ENCODE peak calls at places on chromosomes 16 and 17, in ten cellular contexts. One of them, this sample, is unnamed.

GRCh38 chr17:19728114-19728495 is 11.7 kb upstream of the SLC47A2 start:
- DNase-seq in stimulated activated CD8-positive, alpha-beta memory T cell treated with anti-CD3 and anti-CD28 coated beads, Interleukin-2, amount 100 ng/mL, for 1 hour: no peak
- DNase-seq in activated T-cell treated with anti-CD3 and anti-CD28 coated beads, Interleukin-2, amount 50 U/mL, for 4 hours: no peak
- DNase-seq in astrocyte: peak; percentile 33
- DNase-seq in activated T-helper 2 cell treated with anti-CD3 and anti-CD28 coated beads, Interferon-gamma antibody, Interleukin-2, Interleukin-4, amounts not matched to agents 10 μg/mL and 5 μg/mL and 100 μg/mL, durations not matched to agents 14 hours and 24 hours and 36 hours: no peak
- DNase-seq in RPMI8226: peak; percentile 90
- DNase-seq in activated gamma-delta T cell treated with Interleukin-2 at 50 U/mL for 16 hours: no peak
- DNase-seq in NCI-H2081 treated with DMSO at 0.1 percent for 48 hours: no peak
- DNase-seq in T follicular helper cell: no peak
- DNase-seq in stimulated activated naive CD4-positive, alpha-beta T cell: no peak
- DNase-seq in this sample: no peak

GRCh38 chr16:68267612-68268405 is 3.5 kb downstream of the SLC7A6 start:
- DNase-seq in NCI-H2081 treated with DMSO at 0.1 percent for 48 hours: no peak
- DNase-seq in astrocyte: no peak
- DNase-seq in activated T-cell treated with anti-CD3 and anti-CD28 coated beads, Interleukin-2, amount 50 U/mL, for 4 hours: no peak
- DNase-seq in activated T-helper 2 cell treated with anti-CD3 and anti-CD28 coated beads, Interferon-gamma antibody, Interleukin-2, Interleukin-4, amounts not matched to agents 10 μg/mL and 5 μg/mL and 100 μg/mL, durations not matched to agents 14 hours and 24 hours and 36 hours: no peak
- DNase-seq in stimulated activated naive CD4-positive, alpha-beta T cell: no peak
- DNase-seq in T follicular helper cell: no peak
- DNase-seq in RPMI8226: no peak
- DNase-seq in stimulated activated CD8-positive, alpha-beta memory T cell treated with anti-CD3 and anti-CD28 coated beads, Interleukin-2, amount 100 ng/mL, for 1 hour: no peak
- DNase-seq in activated gamma-delta T cell treated with Interleukin-2 at 50 U/mL for 16 hours: no peak
- DNase-seq in this sample: no peak

GRCh38 chr16:64206877-64207276 is 915.0 kb downstream of the CDH11 start:
- DNase-seq in activated T-cell treated with anti-CD3 and anti-CD28 coated beads, Interleukin-2, amount 50 U/mL, for 4 hours: no peak
- DNase-seq in stimulated activated naive CD4-positive, alpha-beta T cell: no peak
- DNase-seq in NCI-H2081 treated with DMSO at 0.1 percent for 48 hours: no peak
- DNase-seq in RPMI8226: peak; percentile 71
- DNase-seq in activated T-helper 2 cell treated with anti-CD3 and anti-CD28 coated beads, Interferon-gamma antibody, Interleukin-2, Interleukin-4, amounts not matched to agents 10 μg/mL and 5 μg/mL and 100 μg/mL, durations not matched to agents 14 hours and 24 hours and 36 hours: no peak
- DNase-seq in stimulated activated CD8-positive, alpha-beta memory T cell treated with anti-CD3 and anti-CD28 coated beads, Interleukin-2, amount 100 ng/mL, for 1 hour: no peak
- DNase-seq in T follicular helper cell: no peak
- DNase-seq in astrocyte: peak; percentile 5
- DNase-seq in activated gamma-delta T cell treated with Interleukin-2 at 50 U/mL for 16 hours: no peak
- DNase-seq in this sample: no peak

GRCh38 chr17:60077672-60078519 is 825 bp downstream of the HEATR6 start:
- DNase-seq in activated T-cell treated with anti-CD3 and anti-CD28 coated beads, Interleukin-2, amount 50 U/mL, for 4 hours: peak; percentile 59
- DNase-seq in activated gamma-delta T cell treated with Interleukin-2 at 50 U/mL for 16 hours: no peak
- DNase-seq in T follicular helper cell: peak; percentile 6
- DNase-seq in NCI-H2081 treated with DMSO at 0.1 percent for 48 hours: no peak
- DNase-seq in astrocyte: peak; percentile 19
- DNase-seq in RPMI8226: peak; percentile 47
- DNase-seq in stimulated activated naive CD4-positive, alpha-beta T cell: no peak
- DNase-seq in activated T-helper 2 cell treated with anti-CD3 and anti-CD28 coated beads, Interferon-gamma antibody, Interleukin-2, Interleukin-4, amounts not matched to agents 10 μg/mL and 5 μg/mL and 100 μg/mL, durations not matched to agents 14 hours and 24 hours and 36 hours: no peak
- DNase-seq in stimulated activated CD8-positive, alpha-beta memory T cell treated with anti-CD3 and anti-CD28 coated beads, Interleukin-2, amount 100 ng/mL, for 1 hour: peak; percentile 20
- DNase-seq in this sample: no peak

GRCh38 chr16:87742781-87743490 is 22.9 kb downstream of the KLHDC4 start:
- DNase-seq in T follicular helper cell: no peak
- DNase-seq in NCI-H2081 treated with DMSO at 0.1 percent for 48 hours: no peak
- DNase-seq in stimulated activated CD8-positive, alpha-beta memory T cell treated with anti-CD3 and anti-CD28 coated beads, Interleukin-2, amount 100 ng/mL, for 1 hour: no peak
- DNase-seq in activated gamma-delta T cell treated with Interleukin-2 at 50 U/mL for 16 hours: no peak
- DNase-seq in activated T-helper 2 cell treated with anti-CD3 and anti-CD28 coated beads, Interferon-gamma antibody, Interleukin-2, Interleukin-4, amounts not matched to agents 10 μg/mL and 5 μg/mL and 100 μg/mL, durations not matched to agents 14 hours and 24 hours and 36 hours: no peak
- DNase-seq in astrocyte: no peak
- DNase-seq in stimulated activated naive CD4-positive, alpha-beta T cell: no peak
- DNase-seq in RPMI8226: no peak
- DNase-seq in activated T-cell treated with anti-CD3 and anti-CD28 coated beads, Interleukin-2, amount 50 U/mL, for 4 hours: no peak
- DNase-seq in this sample: no peak

GRCh38 chr17:70317416-70317815 is 148.1 kb downstream of the KCNJ2 start:
- DNase-seq in NCI-H2081 treated with DMSO at 0.1 percent for 48 hours: no peak
- DNase-seq in activated gamma-delta T cell treated with Interleukin-2 at 50 U/mL for 16 hours: no peak
- DNase-seq in stimulated activated naive CD4-positive, alpha-beta T cell: no peak
- DNase-seq in astrocyte: no peak
- DNase-seq in T follicular helper cell: no peak
- DNase-seq in stimulated activated CD8-positive, alpha-beta memory T cell treated with anti-CD3 and anti-CD28 coated beads, Interleukin-2, amount 100 ng/mL, for 1 hour: no peak
- DNase-seq in activated T-helper 2 cell treated with anti-CD3 and anti-CD28 coated beads, Interferon-gamma antibody, Interleukin-2, Interleukin-4, amounts not matched to agents 10 μg/mL and 5 μg/mL and 100 μg/mL, durations not matched to agents 14 hours and 24 hours and 36 hours: no peak
- DNase-seq in activated T-cell treated with anti-CD3 and anti-CD28 coated beads, Interleukin-2, amount 50 U/mL, for 4 hours: no peak
- DNase-seq in RPMI8226: no peak
- DNase-seq in this sample: no peak

GRCh38 chr17:21371511-21372081 is 4.6 kb upstream of the KCNJ12 start:
- DNase-seq in stimulated activated CD8-positive, alpha-beta memory T cell treated with anti-CD3 and anti-CD28 coated beads, Interleukin-2, amount 100 ng/mL, for 1 hour: no peak
- DNase-seq in RPMI8226: peak; percentile 77
- DNase-seq in T follicular helper cell: no peak
- DNase-seq in activated gamma-delta T cell treated with Interleukin-2 at 50 U/mL for 16 hours: no peak
- DNase-seq in activated T-cell treated with anti-CD3 and anti-CD28 coated beads, Interleukin-2, amount 50 U/mL, for 4 hours: no peak
- DNase-seq in stimulated activated naive CD4-positive, alpha-beta T cell: no peak
- DNase-seq in activated T-helper 2 cell treated with anti-CD3 and anti-CD28 coated beads, Interferon-gamma antibody, Interleukin-2, Interleukin-4, amounts not matched to agents 10 μg/mL and 5 μg/mL and 100 μg/mL, durations not matched to agents 14 hours and 24 hours and 36 hours: no peak
- DNase-seq in astrocyte: no peak
- DNase-seq in NCI-H2081 treated with DMSO at 0.1 percent for 48 hours: no peak
- DNase-seq in this sample: no peak

GRCh38 chr17:78179372-78179771 is 7.5 kb downstream of the TK1 start:
- DNase-seq in activated T-cell treated with anti-CD3 and anti-CD28 coated beads, Interleukin-2, amount 50 U/mL, for 4 hours: no peak
- DNase-seq in activated gamma-delta T cell treated with Interleukin-2 at 50 U/mL for 16 hours: no peak
- DNase-seq in RPMI8226: no peak
- DNase-seq in NCI-H2081 treated with DMSO at 0.1 percent for 48 hours: no peak
- DNase-seq in stimulated activated naive CD4-positive, alpha-beta T cell: no peak
- DNase-seq in stimulated activated CD8-positive, alpha-beta memory T cell treated with anti-CD3 and anti-CD28 coated beads, Interleukin-2, amount 100 ng/mL, for 1 hour: no peak
- DNase-seq in activated T-helper 2 cell treated with anti-CD3 and anti-CD28 coated beads, Interferon-gamma antibody, Interleukin-2, Interleukin-4, amounts not matched to agents 10 μg/mL and 5 μg/mL and 100 μg/mL, durations not matched to agents 14 hours and 24 hours and 36 hours: no peak
- DNase-seq in astrocyte: peak; percentile 64
- DNase-seq in T follicular helper cell: no peak
- DNase-seq in this sample: no peak

GRCh38 chr16:78993342-78993741 is 607.2 kb downstream of the MAF start:
- DNase-seq in activated T-cell treated with anti-CD3 and anti-CD28 coated beads, Interleukin-2, amount 50 U/mL, for 4 hours: no peak
- DNase-seq in RPMI8226: no peak
- DNase-seq in activated T-helper 2 cell treated with anti-CD3 and anti-CD28 coated beads, Interferon-gamma antibody, Interleukin-2, Interleukin-4, amounts not matched to agents 10 μg/mL and 5 μg/mL and 100 μg/mL, durations not matched to agents 14 hours and 24 hours and 36 hours: no peak
- DNase-seq in stimulated activated CD8-positive, alpha-beta memory T cell treated with anti-CD3 and anti-CD28 coated beads, Interleukin-2, amount 100 ng/mL, for 1 hour: no peak
- DNase-seq in stimulated activated naive CD4-positive, alpha-beta T cell: no peak
- DNase-seq in T follicular helper cell: no peak
- DNase-seq in activated gamma-delta T cell treated with Interleukin-2 at 50 U/mL for 16 hours: no peak
- DNase-seq in NCI-H2081 treated with DMSO at 0.1 percent for 48 hours: no peak
- DNase-seq in astrocyte: no peak
- DNase-seq in this sample: no peak

This sample was measured in effector CD4-positive, alpha-beta T cell.